ENCODE peak calls at places on chromosome 14, in six cellular contexts. B is neural progenitor cell, E is left ventricle myocardium inferior, W is body of pancreas, Z is A549, I is SJSA1. Q is an unnamed sample. For H3K4me1, the result is how much of the 10 kb centered on the place peaks cover.

GRCh38 chr14:70000601-70001000 is 121.4 kb downstream of the SMOC1 start:
- DNase-seq in I (peak), B (no peak), W (no peak), Z (no peak), E (no peak), Q (no peak)

GRCh38 chr14:50475460-50475859 is 56.9 kb downstream of the MAP4K5 start:
- DNase-seq in E (no peak), W (no peak), Z (no peak), B (no peak), I (peak), Q (no peak)

GRCh38 chr14:71583705-71584104 is 348.5 kb upstream of the RGS6 start:
- DNase-seq in Z (no peak), I (no peak), W (no peak), B (no peak), E (no peak), Q (no peak)

GRCh38 chr14:82872494-82872893 is 1338.8 kb upstream of the SEL1L start:
- DNase-seq in B (peak), Z (no peak), I (no peak), E (no peak), W (no peak), Q (no peak)

GRCh38 chr14:49986344-49987014 is 93.6 kb downstream of the ARF6 start:
- DNase-seq in B (no peak), W (no peak), Z (no peak), I (no peak), E (no peak), Q (no peak)

GRCh38 chr14:58362798-58363412 is 32.8 kb upstream of the TOMM20L start:
- DNase-seq in Z (peak), E (no peak), W (no peak), B (peak), I (no peak), Q (no peak)

GRCh38 chr14:42475289-42475688 is 868.6 kb downstream of the LRFN5 start:
- DNase-seq in B (peak), Z (no peak), E (no peak), W (no peak), I (no peak), Q (no peak)

GRCh38 chr14:64971890-64972785 is at the start of gene RAB15:
- DNase-seq in W (peak), I (no peak), Z (peak), B (peak), E (peak), Q (peak)

GRCh38 chr14:33839193-33840076 is 111.4 kb downstream of the EGLN3 start:
- DNase-seq in W (peak), I (peak), E (no peak), Z (peak), B (peak), Q (peak)

GRCh38 chr14:66240112-66240511 is 246.1 kb upstream of the CCDC196 start:
- DNase-seq in B (no peak), E (no peak), I (no peak), Z (no peak), W (no peak), Q (no peak)

GRCh38 chr14:85625925-85626585 is 96.1 kb downstream of the FLRT2 start:
- DNase-seq in E (no peak), Z (no peak), I (no peak), B (no peak), W (no peak), Q (no peak)

GRCh38 chr14:99327458-99328250 is 55.7 kb upstream of the BCL11B start:
- DNase-seq in W (no peak), I (no peak), Z (no peak), B (no peak), E (no peak), Q (no peak)

GRCh38 chr14:73634333-73634833 is 10.4 kb upstream of the DNAL1 start:
- DNase-seq in I (no peak), Z (no peak), E (peak), W (peak), B (peak), Q (no peak)
- H3K4me3 ChIP-seq in I (no peak), Z (no peak), E (peak), W (peak), B (peak), Q (peak)

GRCh38 chr14:22557846-22558220 is 31.2 kb downstream of the DAD1 start:
- DNase-seq in B (no peak), E (no peak), W (no peak), Z (no peak), I (no peak), Q (no peak)

GRCh38 chr14:22554706-22555572 is 34.1 kb downstream of the DAD1 start:
- DNase-seq in I (no peak), Z (no peak), B (no peak), E (no peak), W (no peak), Q (no peak)

GRCh38 chr14:22555573-22556011 is 33.4 kb downstream of the DAD1 start:
- DNase-seq in I (no peak), W (no peak), B (no peak), Z (no peak), E (no peak), Q (no peak)

GRCh38 chr14:22556990-22557623 is 31.9 kb downstream of the DAD1 start:
- DNase-seq in B (peak), W (peak), E (peak), Z (peak), I (peak), Q (peak)

GRCh38 chr14:22556021-22556989 is 32.7 kb downstream of the DAD1 start:
- DNase-seq in I (peak), B (no peak), E (no peak), Z (no peak), W (peak), Q (peak)
- H3K27ac ChIP-seq in I (peak), B (no peak), E (peak), Z (peak), W (no peak), Q (no peak)

DNA sequence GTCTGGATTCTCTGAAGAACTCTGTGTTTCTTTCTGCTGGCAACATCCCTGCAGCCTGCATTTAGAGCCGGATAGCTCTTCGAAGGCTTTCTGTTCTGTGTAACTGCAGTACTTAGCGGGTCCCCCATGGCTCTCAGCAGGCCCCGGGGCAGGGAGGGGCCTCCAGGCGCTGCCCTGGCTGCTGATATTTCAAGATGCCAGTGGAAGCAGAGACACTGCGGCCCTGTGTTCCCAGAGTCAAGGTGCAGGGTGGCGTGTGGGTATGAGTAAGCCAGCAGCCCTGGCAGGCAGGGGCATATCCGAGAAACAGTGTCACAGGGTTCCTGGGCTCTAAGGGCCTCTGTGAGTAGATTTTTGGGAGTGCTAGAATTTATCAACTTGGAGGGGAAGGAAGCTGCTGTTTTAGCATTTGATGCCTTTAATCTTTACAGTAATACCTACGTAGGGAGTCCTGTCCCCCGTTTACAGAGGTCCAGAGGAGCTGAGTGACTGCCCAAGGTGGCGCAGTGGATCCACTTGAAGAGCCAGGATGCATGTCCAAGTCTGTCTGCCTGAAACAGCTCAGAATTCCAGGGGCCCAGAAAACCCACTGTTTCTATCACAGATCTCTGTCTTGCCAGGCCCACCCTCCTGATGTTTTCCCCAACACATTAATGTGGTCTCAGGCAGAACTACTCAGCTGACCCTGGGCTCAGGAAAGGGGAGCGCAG is 16.2 kb downstream of the ESRRB start:
- DNase-seq in I (no peak), E (no peak), B (peak), Z (no peak), W (no peak), Q (no peak)
- H3K4me1 ChIP-seq in I (under half), E (under half), B (under half), Z (under half), W (under half), Q (under half)

GRCh38 chr14:51654549-51654879 is 2.8 kb downstream of the FRMD6 start:
- DNase-seq in W (no peak), B (no peak), I (no peak), E (no peak), Z (no peak), Q (no peak)
- H3K4me3 ChIP-seq in W (no peak), B (no peak), I (no peak), E (peak), Z (no peak), Q (no peak)

GRCh38 chr14:75022655-75023054 is 19.9 kb downstream of the EIF2B2 start:
- DNase-seq in E (peak), I (no peak), Z (peak), W (no peak), B (peak), Q (peak)

GRCh38 chr14:75025082-75025481 is 22.4 kb downstream of the EIF2B2 start:
- DNase-seq in B (no peak), W (no peak), E (no peak), I (no peak), Z (no peak), Q (no peak)

GRCh38 chr14:75025876-75026275 is 23.2 kb downstream of the EIF2B2 start:
- DNase-seq in E (no peak), Z (no peak), W (no peak), B (no peak), I (no peak), Q (no peak)

GRCh38 chr14:75018684-75019083 is 16.0 kb downstream of the EIF2B2 start:
- DNase-seq in Z (no peak), B (no peak), W (peak), E (no peak), I (no peak), Q (no peak)

GRCh38 chr14:75023108-75023507 is 20.4 kb downstream of the EIF2B2 start:
- DNase-seq in Z (no peak), E (no peak), B (no peak), W (no peak), I (no peak), Q (no peak)
- H3K27ac ChIP-seq in Z (no peak), E (peak), B (no peak), W (no peak), I (no peak), Q (no peak)

GRCh38 chr14:38721822-38722431 is 381.1 kb downstream of the SEC23A start:
- DNase-seq in Z (peak), E (peak), I (peak), B (peak), W (peak), Q (peak)

GRCh38 chr14:38718519-38718918 is 384.5 kb downstream of the SEC23A start:
- DNase-seq in Z (no peak), B (no peak), I (no peak), W (no peak), E (no peak), Q (no peak)

GRCh38 chr14:38724621-38725020 is 378.4 kb downstream of the SEC23A start:
- DNase-seq in B (no peak), W (no peak), Z (no peak), E (no peak), I (no peak), Q (no peak)

GRCh38 chr14:38723277-38723676 is 379.8 kb downstream of the SEC23A start:
- DNase-seq in B (no peak), W (no peak), Z (no peak), E (no peak), I (no peak), Q (no peak)

DNA sequence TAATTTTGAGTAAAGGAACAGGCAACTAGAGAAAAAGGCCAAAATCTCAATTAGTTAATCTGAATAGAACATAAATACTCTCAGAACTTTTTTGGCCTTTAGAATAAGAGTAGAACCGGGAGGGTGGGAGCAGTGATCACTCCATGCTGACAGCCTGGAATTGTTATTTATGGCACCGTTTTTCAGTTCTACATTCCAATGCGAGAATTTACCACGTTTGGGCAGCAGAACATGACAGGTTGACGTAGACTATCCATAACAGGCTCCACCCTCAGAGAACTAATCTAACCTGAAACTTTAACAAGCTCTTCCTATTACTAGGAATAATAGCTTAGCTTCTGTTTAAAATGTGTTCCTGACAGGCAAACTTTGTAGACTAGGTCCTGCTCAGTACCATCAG is 379.1 kb downstream of the SEC23A start:
- DNase-seq in I (no peak), B (no peak), E (no peak), Z (no peak), W (no peak), Q (no peak)
- H3K4me1 ChIP-seq in I (under half), B (under half), E (under half), Z (under half), W (under half), Q (under half)